ENCODE peak calls at places on chromosomes 13 and 19, in five cellular contexts. F is tibial nerve; K is CD8-positive, alpha-beta T cell; U is upper lobe of left lung; N is CD8-positive, alpha-beta memory T cell. P is an unnamed sample. For H3K4me1, the result is how much of the 10 kb centered on the place peaks cover.

GRCh38 chr19:4571305-4571917 is 11.9 kb upstream of the SEMA6B start:
- DNase-seq in F (no peak), K (no peak), U (no peak), N (no peak), P (no peak)

GRCh38 chr19:4547303-4548237 is 7.7 kb upstream of the LRG1 start:
- DNase-seq in F (no peak), K (no peak), U (peak), N (no peak), P (peak)

GRCh38 chr19:47228168-47228936 is 2.6 kb downstream of the BBC3 start:
- DNase-seq in F (no peak), K (peak), U (peak), N (peak), P (no peak)

GRCh38 chr19:8580710-8581281 is 3.6 kb upstream of the MYO1F start:
- DNase-seq in F (peak), K (peak), U (peak), N (peak), P (peak)

GRCh38 chr19:45262570-45262969 is 11.5 kb downstream of the MARK4 start:
- DNase-seq in F (no peak), K (no peak), U (no peak), N (no peak), P (no peak)

GRCh38 chr19:39413903-39414608 is 1.6 kb downstream of the PLEKHG2 start:
- DNase-seq in F (no peak), K (no peak), U (peak), N (no peak), P (no peak)

GRCh38 chr13:113759525-113760137 is 605 bp downstream of the TMEM255B start:
- DNase-seq in F (no peak), K (no peak), U (peak), N (no peak), P (no peak)

GRCh38 chr13:102856603-102857002 is 10.8 kb downstream of the ERCC5 start:
- DNase-seq in F (no peak), K (no peak), U (peak), N (no peak), P (no peak)

GRCh38 chr13:30341815-30342570 is 34.6 kb upstream of the KATNAL1 start:
- DNase-seq in F (peak), K (no peak), U (peak), N (no peak), P (peak)

GRCh38 chr13:30078059-30078458 is 227.6 kb upstream of the UBL3 start:
- DNase-seq in F (no peak), K (no peak), U (no peak), N (no peak), P (no peak)

GRCh38 chr19:51020988-51021651 is 1.6 kb upstream of the KLK10 start:
- DNase-seq in F (no peak), K (no peak), U (no peak), N (no peak), P (no peak)

GRCh38 chr19:7734220-7735203 is 2.6 kb upstream of the CLEC4G start:
- DNase-seq in F (no peak), K (no peak), U (peak), N (no peak), P (no peak)

GRCh38 chr13:111225810-111226546 is 94.5 kb upstream of the TEX29 start:
- DNase-seq in F (no peak), K (no peak), U (no peak), N (no peak), P (no peak)

GRCh38 chr19:46718157-46718933 is 1.4 kb upstream of the PRKD2 start:
- DNase-seq in F (no peak), K (peak), U (peak), N (peak), P (no peak)

GRCh38 chr13:23921451-23921888 is 24.2 kb upstream of the C1QTNF9B start:
- DNase-seq in F (no peak), K (no peak), U (no peak), N (peak), P (no peak)

GRCh38 chr13:32164622-32165268 is 133.2 kb downstream of the FRY start:
- DNase-seq in F (no peak), K (no peak), U (peak), N (peak), P (peak)

GRCh38 chr13:53150568-53150967 is 122.0 kb downstream of the OLFM4 start:
- DNase-seq in F (no peak), K (no peak), U (no peak), N (no peak), P (peak)

GRCh38 chr13:45393941-45394570 is 24.1 kb downstream of the SLC25A30 start:
- DNase-seq in F (no peak), K (no peak), U (peak), N (peak), P (no peak)

GRCh38 chr13:46039421-46040036 is 13.0 kb downstream of the ZC3H13 start:
- DNase-seq in F (no peak), K (no peak), U (no peak), N (no peak), P (no peak)

GRCh38 chr13:110284809-110285519 is 22.0 kb downstream of the COL4A1 start:
- DNase-seq in F (no peak), K (no peak), U (no peak), N (no peak), P (no peak)

GRCh38 chr19:38290631-38291147 is 13.4 kb upstream of the C19orf33 start:
- DNase-seq in F (no peak), K (no peak), U (peak), N (no peak), P (peak)

GRCh38 chr19:46670874-46671273 is 9.9 kb upstream of the DACT3 start:
- DNase-seq in F (no peak), K (no peak), U (no peak), N (no peak), P (no peak)

GRCh38 chr13:104098421-104098820 is 1032.2 kb upstream of the SLC10A2 start:
- DNase-seq in F (no peak), K (no peak), U (no peak), N (no peak), P (no peak)

GRCh38 chr13:95660981-95661581 is 15.9 kb upstream of the DNAJC3 start:
- DNase-seq in F (no peak), K (no peak), U (no peak), N (peak), P (no peak)

GRCh38 chr13:66102864-66103263 is 1127.3 kb downstream of the PCDH9 start:
- DNase-seq in F (no peak), K (no peak), U (no peak), N (no peak), P (no peak)

GRCh38 chr13:27383104-27383921 is 41.1 kb upstream of the GTF3A start:
- DNase-seq in F (no peak), K (no peak), U (no peak), N (no peak), P (no peak)

GRCh38 chr13:85659493-85659892 is 139.7 kb downstream of the SLITRK6 start:
- DNase-seq in F (no peak), K (no peak), U (no peak), N (no peak), P (no peak)

GRCh38 chr13:77859450-77859849 is 59.2 kb downstream of the EDNRB start:
- DNase-seq in F (no peak), K (no peak), U (no peak), N (no peak), P (no peak)

GRCh38 chr13:29369060-29369743 is 226.3 kb downstream of the SLC7A1 start:
- DNase-seq in F (no peak), K (no peak), U (no peak), N (no peak), P (no peak)

GRCh38 chr13:66723606-66724005 is 506.5 kb downstream of the PCDH9 start:
- DNase-seq in F (no peak), K (no peak), U (no peak), N (no peak), P (no peak)

GRCh38 chr19:38059897-38060296 is 152.9 kb downstream of the SIPA1L3 start:
- DNase-seq in F (no peak), K (no peak), U (peak), N (no peak), P (no peak)

GRCh38 chr19:19751846-19752245 is 18.9 kb upstream of the ZNF14 start:
- DNase-seq in F (no peak), K (no peak), U (no peak), N (no peak), P (no peak)

GRCh38 chr19:51726049-51726448 is 2.3 kb upstream of the HAS1 start:
- DNase-seq in F (no peak), K (no peak), U (no peak), N (no peak), P (peak)

GRCh38 chr13:33279898-33280549 is 5.5 kb downstream of the STARD13 start:
- DNase-seq in F (no peak), K (no peak), U (no peak), N (no peak), P (no peak)

GRCh38 chr13:61294467-61295186 is 121.0 kb downstream of the PCDH20 start:
- DNase-seq in F (no peak), K (no peak), U (no peak), N (no peak), P (no peak)

GRCh38 chr13:59673301-59673700 is 490.4 kb downstream of the DIAPH3 start:
- DNase-seq in F (no peak), K (no peak), U (no peak), N (no peak), P (no peak)

GRCh38 chr13:29454931-29455481 is 140.5 kb downstream of the SLC7A1 start:
- DNase-seq in F (no peak), K (no peak), U (no peak), N (no peak), P (no peak)

GRCh38 chr19:17469371-17470203 is 737 bp upstream of the SLC27A1 start:
- DNase-seq in F (peak), K (peak), U (peak), N (peak), P (peak)

GRCh38 chr13:22428188-22428828 is 752.5 kb upstream of the SGCG start:
- DNase-seq in F (no peak), K (no peak), U (peak), N (no peak), P (no peak)

GRCh38 chr13:73169971-73170370 is 111.2 kb downstream of the KLF5 start:
- DNase-seq in F (no peak), K (no peak), U (no peak), N (no peak), P (no peak)

GRCh38 chr13:73166204-73166603 is 107.4 kb downstream of the KLF5 start:
- DNase-seq in F (no peak), K (no peak), U (no peak), N (no peak), P (no peak)

GRCh38 chr13:73168226-73168992 is 109.6 kb downstream of the KLF5 start:
- DNase-seq in F (no peak), K (no peak), U (no peak), N (no peak), P (no peak)

GRCh38 chr13:73168993-73169401 is 110.2 kb downstream of the KLF5 start:
- DNase-seq in F (no peak), K (no peak), U (no peak), N (no peak), P (no peak)

DNA sequence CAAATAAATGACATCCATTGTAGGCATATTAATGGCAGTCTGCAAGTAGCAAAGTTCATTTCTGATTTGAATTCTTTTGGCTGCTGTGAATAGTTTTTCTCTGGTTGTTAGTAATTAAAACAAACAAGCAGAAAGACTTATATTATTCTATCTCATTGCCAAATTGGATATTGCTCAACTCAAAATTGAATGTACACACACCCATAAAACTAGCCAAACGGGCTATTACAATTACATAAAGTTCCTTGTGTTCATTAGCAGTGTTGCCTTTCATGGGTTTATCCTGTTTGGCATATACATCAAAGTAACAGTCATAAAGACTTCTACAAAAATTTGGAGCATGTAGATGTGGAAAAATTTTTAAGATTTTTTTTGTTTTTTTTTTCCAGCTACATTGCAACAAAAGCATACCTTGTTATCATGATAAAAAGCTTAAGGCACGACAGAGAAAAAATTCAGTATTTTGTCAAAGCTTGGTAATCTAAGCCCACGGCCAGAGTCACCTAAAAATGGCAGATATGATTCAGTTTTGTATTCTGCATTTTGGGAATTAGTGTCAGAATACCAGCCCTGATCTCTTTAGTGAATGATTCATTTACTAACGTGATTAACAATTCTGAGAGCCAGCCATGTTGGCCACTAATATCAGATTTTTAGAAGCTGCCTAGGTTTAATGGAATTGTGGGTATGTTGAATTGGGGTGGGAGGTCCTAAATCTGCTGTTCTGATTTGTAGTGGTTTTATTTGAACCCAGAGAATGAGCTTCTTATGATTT is 108.4 kb downstream of the KLF5 start:
- DNase-seq in F (no peak), K (no peak), U (no peak), N (no peak), P (no peak)
- H3K4me1 ChIP-seq in F (under half), K (under half), U (under half), N (under half), P (under half)

GRCh38 chr19:2083174-2083854 is 12.8 kb downstream of the MOB3A start:
- DNase-seq in F (no peak), K (peak), U (peak), N (peak), P (no peak)
- H3K4me1 ChIP-seq in F (under half), K (half or more), U (half or more), N (half or more), P (under half)

DNA sequence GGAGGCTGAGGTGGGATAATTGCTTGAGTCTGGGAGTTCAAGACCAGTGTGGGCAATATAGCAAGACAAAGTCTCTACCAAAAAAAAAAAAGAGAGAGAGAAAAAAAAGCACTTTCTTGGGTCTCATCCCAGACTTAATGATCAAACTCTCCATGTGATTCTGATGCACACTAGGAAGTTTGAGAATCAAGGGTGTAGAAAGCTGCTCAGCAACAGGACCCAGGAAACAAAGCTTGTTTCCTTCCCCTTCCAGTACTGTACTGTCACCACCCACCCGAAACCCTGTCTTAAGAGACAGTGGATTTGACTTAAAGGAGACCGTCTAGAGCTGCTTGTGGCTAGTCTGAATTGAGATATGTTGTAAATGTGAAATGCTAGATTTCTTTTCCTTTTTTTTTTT is 5.8 kb downstream of the MISP3 start:
- DNase-seq in F (no peak), K (no peak), U (no peak), N (no peak), P (no peak)
- H3K4me1 ChIP-seq in F (under half), K (under half), U (under half), N (under half), P (under half)

GRCh38 chr13:25178070-25178469 is 6.0 kb upstream of the AMER2 start:
- DNase-seq in F (no peak), K (no peak), U (no peak), N (no peak), P (no peak)

GRCh38 chr13:25179810-25180437 is 7.8 kb upstream of the AMER2 start:
- DNase-seq in F (no peak), K (no peak), U (no peak), N (no peak), P (no peak)

GRCh38 chr13:25177636-25178035 is 5.5 kb upstream of the AMER2 start:
- DNase-seq in F (no peak), K (no peak), U (no peak), N (no peak), P (no peak)

GRCh38 chr13:25180450-25180794 is 8.3 kb upstream of the AMER2 start:
- DNase-seq in F (no peak), K (no peak), U (no peak), N (no peak), P (no peak)

DNA sequence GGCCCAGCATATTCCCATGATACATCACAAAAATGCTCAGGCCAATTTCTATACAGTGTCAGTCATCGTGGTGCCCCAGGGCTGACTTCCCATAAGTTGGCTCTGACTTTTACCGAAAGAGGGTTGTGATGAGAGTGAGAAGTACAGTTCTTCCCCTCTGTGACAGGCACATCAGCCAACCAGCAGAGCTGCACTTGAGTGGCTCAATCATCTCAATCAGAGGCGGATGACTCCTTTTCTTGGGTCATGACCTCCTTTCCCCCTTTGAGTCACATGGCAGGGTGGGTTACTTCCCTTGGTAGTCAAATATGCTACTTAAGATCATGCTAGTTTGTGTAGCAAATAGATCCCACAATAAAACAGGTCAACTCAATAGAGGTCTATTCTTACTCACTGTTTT is 6.9 kb upstream of the AMER2 start:
- DNase-seq in F (no peak), K (no peak), U (no peak), N (no peak), P (no peak)
- H3K4me1 ChIP-seq in F (under half), K (under half), U (under half), N (under half), P (under half)

GRCh38 chr19:42370667-42371066 is 19.4 kb downstream of the CNFN start:
- DNase-seq in F (no peak), K (no peak), U (no peak), N (no peak), P (no peak)
- H3K4me1 ChIP-seq in F (under half), K (under half), U (under half), N (under half), P (under half)

GRCh38 chr19:2524361-2524839 is 48.5 kb downstream of the GADD45B start:
- DNase-seq in F (no peak), K (no peak), U (no peak), N (no peak), P (no peak)
- H3K4me1 ChIP-seq in F (under half), K (under half), U (under half), N (under half), P (under half)